ENCODE peak calls at places on chromosomes 4 and X, in seven cellular contexts. One of them, this sample, is unnamed.

GRCh38 chrX:17967888-17968287 is 106.8 kb upstream of the RAI2 start:
- DNase-seq in spleen: no peak
- DNase-seq in epithelial cell of esophagus: peak
- DNase-seq in activated B cell treated with CpG ODN at 0.5 μM for 24 hours: no peak
- DNase-seq in PC-3: no peak
- DNase-seq in MCF 10A: no peak
- DNase-seq in GM12878: no peak
- DNase-seq in this sample: no peak

GRCh38 chrX:19721726-19722370 is 165.6 kb downstream of the SH3KBP1 start:
- DNase-seq in spleen: no peak
- DNase-seq in MCF 10A: no peak
- DNase-seq in PC-3: no peak
- DNase-seq in epithelial cell of esophagus: no peak
- DNase-seq in GM12878: no peak
- DNase-seq in activated B cell treated with CpG ODN at 0.5 μM for 24 hours: no peak
- DNase-seq in this sample: no peak

GRCh38 chrX:13646154-13646549 is 6.8 kb upstream of the TCEANC start:
- DNase-seq in activated B cell treated with CpG ODN at 0.5 μM for 24 hours: no peak
- DNase-seq in PC-3: peak
- DNase-seq in spleen: no peak
- DNase-seq in epithelial cell of esophagus: peak
- DNase-seq in MCF 10A: peak
- DNase-seq in GM12878: no peak
- DNase-seq in this sample: peak

GRCh38 chr4:113476800-113477199 is 284.7 kb downstream of the CAMK2D start:
- DNase-seq in MCF 10A: peak
- DNase-seq in activated B cell treated with CpG ODN at 0.5 μM for 24 hours: no peak
- DNase-seq in PC-3: peak
- DNase-seq in epithelial cell of esophagus: peak
- DNase-seq in GM12878: no peak
- DNase-seq in spleen: no peak
- DNase-seq in this sample: peak

GRCh38 chrX:101206471-101206870 is 13.1 kb upstream of the DRP2 start:
- DNase-seq in activated B cell treated with CpG ODN at 0.5 μM for 24 hours: no peak
- DNase-seq in GM12878: no peak
- DNase-seq in epithelial cell of esophagus: peak
- DNase-seq in spleen: no peak
- DNase-seq in PC-3: peak
- DNase-seq in MCF 10A: peak
- DNase-seq in this sample: peak

GRCh38 chr4:48008021-48008596 is 8.4 kb downstream of the CNGA1 start:
- DNase-seq in MCF 10A: peak
- DNase-seq in epithelial cell of esophagus: no peak
- DNase-seq in spleen: no peak
- DNase-seq in activated B cell treated with CpG ODN at 0.5 μM for 24 hours: no peak
- DNase-seq in PC-3: peak
- DNase-seq in GM12878: no peak
- DNase-seq in this sample: no peak

GRCh38 chrX:73850124-73851013 is 287.4 kb downstream of the CHIC1 start:
- DNase-seq in GM12878: peak
- DNase-seq in activated B cell treated with CpG ODN at 0.5 μM for 24 hours: no peak
- DNase-seq in spleen: no peak
- DNase-seq in MCF 10A: peak
- DNase-seq in epithelial cell of esophagus: peak
- DNase-seq in PC-3: peak
- DNase-seq in this sample: peak

GRCh38 chr4:70737006-70737405 is 15.2 kb downstream of the RUFY3 start:
- DNase-seq in spleen: no peak
- DNase-seq in GM12878: no peak
- DNase-seq in PC-3: no peak
- DNase-seq in epithelial cell of esophagus: no peak
- DNase-seq in activated B cell treated with CpG ODN at 0.5 μM for 24 hours: no peak
- DNase-seq in MCF 10A: no peak
- DNase-seq in this sample: no peak

GRCh38 chr4:167282171-167282864 is 48.0 kb upstream of the SPOCK3 start:
- DNase-seq in activated B cell treated with CpG ODN at 0.5 μM for 24 hours: no peak
- DNase-seq in epithelial cell of esophagus: peak
- DNase-seq in MCF 10A: peak
- DNase-seq in PC-3: peak
- DNase-seq in GM12878: no peak
- DNase-seq in spleen: no peak
- DNase-seq in this sample: no peak

GRCh38 chr4:10596586-10597285 is 87.8 kb downstream of the CLNK start:
- DNase-seq in spleen: no peak
- DNase-seq in GM12878: no peak
- DNase-seq in MCF 10A: no peak
- DNase-seq in epithelial cell of esophagus: no peak
- DNase-seq in activated B cell treated with CpG ODN at 0.5 μM for 24 hours: no peak
- DNase-seq in PC-3: no peak
- DNase-seq in this sample: no peak

GRCh38 chr4:76634239-76634638 is 199.2 kb downstream of the SHROOM3 start:
- DNase-seq in MCF 10A: peak
- DNase-seq in activated B cell treated with CpG ODN at 0.5 μM for 24 hours: no peak
- DNase-seq in PC-3: peak
- DNase-seq in GM12878: no peak
- DNase-seq in epithelial cell of esophagus: peak
- DNase-seq in spleen: no peak
- DNase-seq in this sample: peak

GRCh38 chr4:185232370-185232769 is 23.0 kb downstream of the SNX25 start:
- DNase-seq in PC-3: peak
- DNase-seq in epithelial cell of esophagus: peak
- DNase-seq in spleen: no peak
- DNase-seq in activated B cell treated with CpG ODN at 0.5 μM for 24 hours: no peak
- DNase-seq in GM12878: no peak
- DNase-seq in MCF 10A: no peak
- DNase-seq in this sample: peak

GRCh38 chr4:44186096-44186849 is 262.3 kb downstream of the KCTD8 start:
- DNase-seq in spleen: no peak
- DNase-seq in PC-3: no peak
- DNase-seq in MCF 10A: peak
- DNase-seq in GM12878: no peak
- DNase-seq in activated B cell treated with CpG ODN at 0.5 μM for 24 hours: no peak
- DNase-seq in epithelial cell of esophagus: no peak
- DNase-seq in this sample: no peak

GRCh38 chrX:72713130-72713529 is 976 bp downstream of the PHKA1 start:
- DNase-seq in spleen: no peak
- DNase-seq in MCF 10A: no peak
- DNase-seq in PC-3: peak
- DNase-seq in epithelial cell of esophagus: peak
- DNase-seq in GM12878: no peak
- DNase-seq in activated B cell treated with CpG ODN at 0.5 μM for 24 hours: no peak
- DNase-seq in this sample: peak

GRCh38 chr4:4430492-4431195 is 43.7 kb downstream of the NSG1 start:
- DNase-seq in activated B cell treated with CpG ODN at 0.5 μM for 24 hours: no peak
- DNase-seq in PC-3: peak
- DNase-seq in spleen: no peak
- DNase-seq in MCF 10A: peak
- DNase-seq in GM12878: no peak
- DNase-seq in epithelial cell of esophagus: peak
- DNase-seq in this sample: peak

DNA sequence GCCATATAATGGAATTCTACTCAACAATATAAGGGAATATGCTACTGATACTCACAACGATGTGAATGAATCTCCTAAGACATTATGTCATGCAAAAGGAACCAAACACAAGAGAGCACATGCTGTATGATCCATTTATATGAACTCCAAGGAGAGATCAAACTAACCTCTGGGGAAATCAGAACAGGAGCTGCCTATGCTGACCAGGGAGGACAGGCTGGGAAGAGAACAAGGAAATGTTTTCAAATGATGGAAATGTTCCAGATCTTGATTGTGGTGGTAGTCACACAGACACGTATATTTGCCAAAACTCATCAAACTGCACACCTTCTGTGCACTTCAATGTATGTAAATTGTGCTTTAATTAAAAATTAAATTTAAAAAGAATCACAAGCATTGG is 175.3 kb downstream of the BCOR start:
- DNase-seq in MCF 10A: no peak
- DNase-seq in spleen: no peak
- DNase-seq in epithelial cell of esophagus: no peak
- DNase-seq in GM12878: no peak
- DNase-seq in PC-3: no peak
- DNase-seq in activated B cell treated with CpG ODN at 0.5 μM for 24 hours: no peak
- DNase-seq in this sample: no peak
- TF ChIP-seq CTCF in MCF 10A: no peak
- TF ChIP-seq CTCF in spleen: no peak
- TF ChIP-seq CTCF in epithelial cell of esophagus: no peak
- TF ChIP-seq CTCF in GM12878: no peak
- TF ChIP-seq CTCF in PC-3: no peak
- TF ChIP-seq CTCF in activated B cell treated with CpG ODN at 0.5 μM for 24 hours: no peak
- TF ChIP-seq CTCF in this sample: no peak

GRCh38 chr4:150265806-150266205 is 187.6 kb downstream of the DCLK2 start:
- DNase-seq in GM12878: no peak
- DNase-seq in MCF 10A: no peak
- DNase-seq in PC-3: no peak
- DNase-seq in spleen: no peak
- DNase-seq in activated B cell treated with CpG ODN at 0.5 μM for 24 hours: no peak
- DNase-seq in epithelial cell of esophagus: peak
- DNase-seq in this sample: no peak
- TF ChIP-seq CTCF in GM12878: no peak
- TF ChIP-seq CTCF in MCF 10A: no peak
- TF ChIP-seq CTCF in PC-3: no peak
- TF ChIP-seq CTCF in spleen: no peak
- TF ChIP-seq CTCF in activated B cell treated with CpG ODN at 0.5 μM for 24 hours: no peak
- TF ChIP-seq CTCF in epithelial cell of esophagus: no peak
- TF ChIP-seq CTCF in this sample: no peak

GRCh38 chr4:118354913-118355312 is 2.1 kb upstream of the PRSS12 start:
- DNase-seq in activated B cell treated with CpG ODN at 0.5 μM for 24 hours: no peak
- DNase-seq in PC-3: no peak
- DNase-seq in MCF 10A: no peak
- DNase-seq in spleen: no peak
- DNase-seq in epithelial cell of esophagus: no peak
- DNase-seq in GM12878: no peak
- DNase-seq in this sample: no peak

GRCh38 chr4:118363166-118363565 is 10.4 kb upstream of the PRSS12 start:
- DNase-seq in spleen: no peak
- DNase-seq in epithelial cell of esophagus: no peak
- DNase-seq in MCF 10A: no peak
- DNase-seq in GM12878: no peak
- DNase-seq in activated B cell treated with CpG ODN at 0.5 μM for 24 hours: no peak
- DNase-seq in PC-3: no peak
- DNase-seq in this sample: no peak

GRCh38 chr4:118356731-118357130 is 3.9 kb upstream of the PRSS12 start:
- DNase-seq in PC-3: no peak
- DNase-seq in MCF 10A: peak
- DNase-seq in spleen: no peak
- DNase-seq in epithelial cell of esophagus: peak
- DNase-seq in GM12878: no peak
- DNase-seq in activated B cell treated with CpG ODN at 0.5 μM for 24 hours: no peak
- DNase-seq in this sample: peak

GRCh38 chr4:118361192-118361591 is 8.4 kb upstream of the PRSS12 start:
- DNase-seq in GM12878: no peak
- DNase-seq in MCF 10A: no peak
- DNase-seq in PC-3: no peak
- DNase-seq in spleen: no peak
- DNase-seq in activated B cell treated with CpG ODN at 0.5 μM for 24 hours: no peak
- DNase-seq in epithelial cell of esophagus: no peak
- DNase-seq in this sample: no peak

DNA sequence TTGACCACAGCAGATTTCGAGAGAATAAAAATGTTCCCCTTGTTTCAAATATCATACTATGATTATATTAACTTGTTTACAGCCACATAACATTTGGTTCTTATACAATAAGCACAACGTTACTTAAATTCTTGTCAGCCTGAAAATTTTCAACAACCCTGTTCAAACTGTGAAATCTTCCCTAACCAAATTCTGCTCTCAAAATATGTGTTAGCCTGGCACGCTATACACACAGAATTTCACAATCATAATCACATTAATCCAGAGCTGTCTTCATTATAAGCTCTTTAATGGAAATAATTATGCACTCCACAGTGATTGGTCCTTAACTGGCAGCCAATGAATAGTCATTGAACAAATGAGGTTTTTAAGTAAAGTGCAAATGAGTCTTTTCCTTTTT is 7.3 kb upstream of the PRSS12 start:
- DNase-seq in PC-3: no peak
- DNase-seq in spleen: no peak
- DNase-seq in activated B cell treated with CpG ODN at 0.5 μM for 24 hours: no peak
- DNase-seq in GM12878: no peak
- DNase-seq in MCF 10A: no peak
- DNase-seq in epithelial cell of esophagus: no peak
- DNase-seq in this sample: no peak
- TF ChIP-seq CTCF in PC-3: no peak
- TF ChIP-seq CTCF in spleen: no peak
- TF ChIP-seq CTCF in activated B cell treated with CpG ODN at 0.5 μM for 24 hours: no peak
- TF ChIP-seq CTCF in GM12878: no peak
- TF ChIP-seq CTCF in MCF 10A: no peak
- TF ChIP-seq CTCF in epithelial cell of esophagus: no peak
- TF ChIP-seq CTCF in this sample: no peak

DNA sequence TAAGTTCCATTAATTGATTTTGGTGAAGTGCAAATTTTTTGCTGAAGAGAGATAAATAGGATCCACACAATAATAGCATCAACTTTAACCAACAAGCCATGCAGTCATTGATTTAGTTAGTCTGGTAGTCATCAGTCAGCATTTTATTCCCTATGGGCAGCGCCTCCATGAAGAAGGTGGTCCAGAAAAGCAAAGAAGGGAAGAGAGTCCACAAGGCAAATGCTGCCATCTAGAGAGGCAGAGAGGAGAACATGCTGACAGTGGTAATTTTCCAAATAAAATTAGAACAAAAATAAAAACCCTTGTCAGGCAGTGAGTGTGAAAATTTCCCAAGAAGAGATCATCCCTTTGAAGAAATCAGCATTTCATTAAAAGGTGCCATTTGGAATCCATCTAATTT is 366.7 kb upstream of the FAM241A start:
- DNase-seq in epithelial cell of esophagus: no peak
- DNase-seq in GM12878: no peak
- DNase-seq in MCF 10A: no peak
- DNase-seq in spleen: no peak
- DNase-seq in PC-3: no peak
- DNase-seq in activated B cell treated with CpG ODN at 0.5 μM for 24 hours: no peak
- DNase-seq in this sample: no peak
- TF ChIP-seq CTCF in epithelial cell of esophagus: peak
- TF ChIP-seq CTCF in GM12878: no peak
- TF ChIP-seq CTCF in MCF 10A: no peak
- TF ChIP-seq CTCF in spleen: no peak
- TF ChIP-seq CTCF in PC-3: no peak
- TF ChIP-seq CTCF in activated B cell treated with CpG ODN at 0.5 μM for 24 hours: no peak
- TF ChIP-seq CTCF in this sample: peak

GRCh38 chrX:21481761-21482160 is 107.5 kb downstream of the CNKSR2 start:
- DNase-seq in activated B cell treated with CpG ODN at 0.5 μM for 24 hours: no peak
- DNase-seq in PC-3: no peak
- DNase-seq in MCF 10A: no peak
- DNase-seq in GM12878: no peak
- DNase-seq in epithelial cell of esophagus: peak
- DNase-seq in spleen: no peak
- DNase-seq in this sample: no peak
- TF ChIP-seq CTCF in activated B cell treated with CpG ODN at 0.5 μM for 24 hours: no peak
- TF ChIP-seq CTCF in PC-3: no peak
- TF ChIP-seq CTCF in MCF 10A: no peak
- TF ChIP-seq CTCF in GM12878: no peak
- TF ChIP-seq CTCF in epithelial cell of esophagus: no peak
- TF ChIP-seq CTCF in spleen: no peak
- TF ChIP-seq CTCF in this sample: no peak